ENCODE peak calls at places on chromosomes 11 and 22, in four cellular contexts. J, E, C and I are unnamed samples.

GRCh38 chr11:13923716-13924650 is 38.5 kb upstream of the SPON1 start:
- DNase-seq in J (no peak), E (no peak), C (no peak), I (no peak)

GRCh38 chr11:106276126-106276525 is 198.7 kb downstream of the AASDHPPT start:
- DNase-seq in J (no peak), E (no peak), C (no peak), I (no peak)

GRCh38 chr22:41447435-41448188 is 1.0 kb upstream of the TOB2 start:
- DNase-seq in J (peak), E (peak), C (no peak), I (peak)

GRCh38 chr11:68315581-68315920 is 3.2 kb downstream of the LRP5 start:
- DNase-seq in J (no peak), E (no peak), C (no peak), I (no peak)

GRCh38 chr11:67998150-67999045 is 5.5 kb downstream of the UNC93B1 start:
- DNase-seq in J (no peak), E (no peak), C (no peak), I (no peak)

GRCh38 chr22:47209077-47209514 is 446.6 kb downstream of the TBC1D22A start:
- DNase-seq in J (no peak), E (no peak), C (no peak), I (no peak)

GRCh38 chr22:37273126-37273845 is 9.0 kb upstream of the CYTH4 start:
- DNase-seq in J (no peak), E (no peak), C (no peak), I (peak)

GRCh38 chr11:7592706-7593105 is 78.9 kb downstream of the PPFIBP2 start:
- DNase-seq in J (peak), E (no peak), C (peak), I (peak)

GRCh38 chr22:35575116-35575748 is 34.6 kb downstream of the RASD2 start:
- DNase-seq in J (peak), E (no peak), C (no peak), I (no peak)

GRCh38 chr11:93732237-93732892 is 8.9 kb downstream of the TAF1D start:
- DNase-seq in J (no peak), E (no peak), C (no peak), I (no peak)

GRCh38 chr22:37018815-37019308 is 385 bp downstream of the TST start:
- DNase-seq in J (peak), E (no peak), C (no peak), I (peak)

GRCh38 chr22:35678836-35679235 is 30.6 kb downstream of the APOL6 start:
- DNase-seq in J (no peak), E (no peak), C (no peak), I (no peak)

GRCh38 chr11:50074161-50074560 is 41.5 kb downstream of the OR4C45 start:
- DNase-seq in J (no peak), E (no peak), C (no peak), I (no peak)

GRCh38 chr11:107457205-107457557 is 444 bp downstream of the CWF19L2 start:
- DNase-seq in J (no peak), E (no peak), C (no peak), I (no peak)

GRCh38 chr22:30459206-30460052 is 12.4 kb downstream of the SEC14L3 start:
- DNase-seq in J (no peak), E (no peak), C (no peak), I (no peak)

GRCh38 chr11:34161812-34162506 is 56.5 kb downstream of the NAT10 start:
- DNase-seq in J (no peak), E (no peak), C (no peak), I (no peak)

GRCh38 chr22:44412136-44412731 is 85.8 kb downstream of the RTL6 start:
- DNase-seq in J (no peak), E (no peak), C (no peak), I (no peak)

GRCh38 chr11:80240245-80240644 is 799.4 kb upstream of the TENM4 start:
- DNase-seq in J (no peak), E (no peak), C (no peak), I (no peak)

GRCh38 chr22:44642096-44642644 is 59.8 kb upstream of the PRR5 start:
- DNase-seq in J (no peak), E (no peak), C (no peak), I (no peak)

GRCh38 chr22:45223304-45224117 is 17.2 kb downstream of the KIAA0930 start:
- DNase-seq in J (no peak), E (no peak), C (no peak), I (peak)

GRCh38 chr11:59857444-59858434 is 8.5 kb downstream of the TCN1 start:
- DNase-seq in J (no peak), E (no peak), C (no peak), I (no peak)

GRCh38 chr11:122468965-122469364 is 186.6 kb upstream of the UBASH3B start:
- DNase-seq in J (no peak), E (no peak), C (no peak), I (no peak)

GRCh38 chr11:11450744-11451362 is 97.8 kb upstream of the CSNK2A3 start:
- DNase-seq in J (no peak), E (no peak), C (peak), I (no peak)

GRCh38 chr11:83648610-83649467 is 362.7 kb upstream of the CCDC90B start:
- DNase-seq in J (no peak), E (no peak), C (no peak), I (no peak)

GRCh38 chr11:12802418-12803085 is 128.3 kb downstream of the TEAD1 start:
- DNase-seq in J (peak), E (no peak), C (no peak), I (no peak)

GRCh38 chr11:5603326-5603725 is 6.9 kb downstream of the TRIM6 start:
- DNase-seq in J (no peak), E (no peak), C (no peak), I (no peak)

GRCh38 chr22:49753276-49753884 is 74.3 kb downstream of the BRD1 start:
- DNase-seq in J (no peak), E (no peak), C (no peak), I (no peak)

GRCh38 chr22:23414727-23415489 is 165.2 kb downstream of the IGLL1 start:
- DNase-seq in J (no peak), E (no peak), C (no peak), I (no peak)

GRCh38 chr11:12248330-12248729 is 129.0 kb upstream of the PARVA start:
- DNase-seq in J (peak), E (peak), C (no peak), I (peak)

GRCh38 chr11:5288108-5288911 is 13.4 kb downstream of the OR51B4 start:
- DNase-seq in J (no peak), E (no peak), C (no peak), I (no peak)

GRCh38 chr22:44276041-44276440 is 36.7 kb downstream of the SHISAL1 start:
- DNase-seq in J (peak), E (no peak), C (no peak), I (no peak)

GRCh38 chr11:44217432-44217831 is 92.5 kb downstream of the ALX4 start:
- DNase-seq in J (no peak), E (no peak), C (no peak), I (no peak)

GRCh38 chr22:20268350-20269012 is 363 bp upstream of the RTN4R start:
- DNase-seq in J (peak), E (no peak), C (no peak), I (peak)

GRCh38 chr11:134333312-134333711 is 1.5 kb downstream of the GLB1L2 start:
- DNase-seq in J (no peak), E (no peak), C (no peak), I (no peak)

GRCh38 chr11:47216141-47216798 is 1.5 kb downstream of the DDB2 start:
- DNase-seq in J (peak), E (peak), C (peak), I (peak)

GRCh38 chr22:38415561-38416321 is 39.3 kb downstream of the KCNJ4 start:
- DNase-seq in J (peak), E (no peak), C (no peak), I (peak)

GRCh38 chr22:49046546-49047305 is 780.9 kb downstream of the BRD1 start:
- DNase-seq in J (peak), E (peak), C (no peak), I (peak)

GRCh38 chr11:65777241-65777640 is 3.5 kb downstream of the AP5B1 start:
- DNase-seq in J (no peak), E (no peak), C (no peak), I (no peak)

GRCh38 chr11:66631883-66632282 is 6.6 kb upstream of the RBM4 start:
- DNase-seq in J (no peak), E (no peak), C (no peak), I (no peak)